ENCODE peak calls at places on chromosomes 5 and 9, in seven cellular contexts. W, O, Z, U, S, G and A are unnamed samples.
A peak's percentile ranks its signal among the peaks of the same experiment; 100 is the strongest.

GRCh38 chr9:86771391-86771790 is 175.9 kb downstream of the GAS1 start:
- DNase-seq in W (no peak), S (no peak), G (no peak), O (no peak), U (no peak), Z (no peak), A (no peak)

GRCh38 chr5:12016149-12016740 is 112.0 kb upstream of the CTNND2 start:
- DNase-seq in S (peak; percentile 82), G (no peak), W (no peak), Z (no peak), O (no peak), U (no peak), A (no peak)

GRCh38 chr9:134253596-134254205 is 72.6 kb upstream of the RXRA start:
- DNase-seq in U (peak; percentile 24), W (no peak), G (no peak), S (no peak), Z (no peak), O (no peak), A (no peak)

GRCh38 chr5:180988011-180988410 is 635 bp upstream of the BTNL3 start:
- DNase-seq in U (no peak), S (no peak), G (no peak), W (no peak), O (no peak), Z (no peak), A (no peak)

GRCh38 chr9:119365291-119366027 is 3.8 kb downstream of the BRINP1 start:
- DNase-seq in W (no peak), G (peak; percentile 36), Z (peak; percentile 32), S (peak; percentile 93), O (no peak), U (peak; percentile 20), A (no peak)

GRCh38 chr9:72173080-72173479 is 23.8 kb downstream of the GDA start:
- DNase-seq in U (no peak), W (no peak), S (no peak), O (no peak), G (no peak), Z (no peak), A (no peak)

GRCh38 chr9:69549310-69550202 is 122.6 kb downstream of the APBA1 start:
- DNase-seq in O (no peak), Z (peak; percentile 49), W (no peak), S (peak; percentile 60), U (peak; percentile 64), G (no peak), A (peak; percentile 40)

GRCh38 chr5:89471556-89471955 is 588.6 kb upstream of the MEF2C start:
- DNase-seq in O (no peak), S (no peak), U (peak; percentile 0), Z (no peak), W (no peak), G (no peak), A (no peak)

GRCh38 chr9:7108956-7109355 is 351.2 kb downstream of the KDM4C start:
- DNase-seq in S (no peak), Z (no peak), O (no peak), U (no peak), G (no peak), W (no peak), A (no peak)

GRCh38 chr5:126339215-126339805 is 83.9 kb upstream of the GRAMD2B start:
- DNase-seq in G (peak; percentile 18), S (peak; percentile 61), U (peak; percentile 84), W (no peak), Z (peak; percentile 65), O (peak; percentile 70), A (peak; percentile 54)

GRCh38 chr5:81359108-81359507 is 34.8 kb downstream of the ACOT12 start:
- DNase-seq in G (no peak), Z (no peak), U (no peak), W (no peak), S (peak; percentile 70), O (no peak), A (no peak)

GRCh38 chr5:122434547-122434946 is 122.5 kb downstream of the SNCAIP start:
- DNase-seq in U (no peak), O (no peak), Z (no peak), S (no peak), W (no peak), G (no peak), A (no peak)

GRCh38 chr5:759111-759741 is 25.3 kb downstream of the ZDHHC11B start:
- DNase-seq in G (peak; percentile 71), W (peak; percentile 67), S (peak; percentile 49), U (peak; percentile 70), O (no peak), Z (peak; percentile 81), A (no peak)

GRCh38 chr5:168291961-168292782 is 727 bp downstream of the WWC1 start:
- DNase-seq in Z (no peak), W (no peak), U (peak; percentile 13), G (peak; percentile 37), O (no peak), S (peak; percentile 86), A (no peak)

GRCh38 chr5:173234129-173234793 is 745 bp downstream of the NKX2-5 start:
- DNase-seq in O (no peak), U (no peak), G (no peak), S (peak; percentile 79), W (no peak), Z (peak; percentile 42), A (peak; percentile 42)

GRCh38 chr9:36091028-36091953 is 45.2 kb upstream of the GLIPR2 start:
- DNase-seq in S (no peak), O (peak; percentile 31), W (no peak), G (no peak), Z (peak; percentile 58), U (peak; percentile 73), A (no peak)

GRCh38 chr5:174523311-174524159 is 200.8 kb upstream of the MSX2 start:
- DNase-seq in U (no peak), W (no peak), Z (peak; percentile 18), G (no peak), O (no peak), S (no peak), A (no peak)

GRCh38 chr5:99169309-99169708 is 240.5 kb upstream of the CHD1 start:
- DNase-seq in Z (peak; percentile 2), G (no peak), O (no peak), U (peak; percentile 0), S (no peak), W (no peak), A (no peak)

GRCh38 chr5:97100486-97100885 is 41.9 kb downstream of the LIX1 start:
- DNase-seq in O (no peak), Z (no peak), S (no peak), W (no peak), G (no peak), U (peak; percentile 35), A (no peak)

GRCh38 chr5:16674750-16675149 is 58.0 kb upstream of the RETREG1 start:
- DNase-seq in G (no peak), O (no peak), W (no peak), U (no peak), Z (no peak), S (no peak), A (no peak)

GRCh38 chr5:16675747-16676255 is 59.0 kb upstream of the RETREG1 start:
- DNase-seq in W (no peak), O (no peak), S (no peak), G (no peak), Z (no peak), U (no peak), A (no peak)

GRCh38 chr5:16679198-16679597 is 62.4 kb upstream of the RETREG1 start:
- DNase-seq in O (no peak), G (no peak), S (no peak), Z (no peak), W (no peak), U (no peak), A (no peak)

GRCh38 chr5:16681761-16682335 is 65.1 kb upstream of the RETREG1 start:
- DNase-seq in O (no peak), G (no peak), Z (no peak), W (no peak), U (no peak), S (no peak), A (no peak)

GRCh38 chr5:16679863-16680262 is 63.1 kb upstream of the RETREG1 start:
- DNase-seq in O (no peak), G (no peak), Z (no peak), U (no peak), W (no peak), S (peak; percentile 81), A (no peak)
- TF ChIP-seq CTCF in O (no peak), G (no peak), Z (no peak), U (no peak), W (no peak), S (peak; percentile 63), A (no peak)

DNA sequence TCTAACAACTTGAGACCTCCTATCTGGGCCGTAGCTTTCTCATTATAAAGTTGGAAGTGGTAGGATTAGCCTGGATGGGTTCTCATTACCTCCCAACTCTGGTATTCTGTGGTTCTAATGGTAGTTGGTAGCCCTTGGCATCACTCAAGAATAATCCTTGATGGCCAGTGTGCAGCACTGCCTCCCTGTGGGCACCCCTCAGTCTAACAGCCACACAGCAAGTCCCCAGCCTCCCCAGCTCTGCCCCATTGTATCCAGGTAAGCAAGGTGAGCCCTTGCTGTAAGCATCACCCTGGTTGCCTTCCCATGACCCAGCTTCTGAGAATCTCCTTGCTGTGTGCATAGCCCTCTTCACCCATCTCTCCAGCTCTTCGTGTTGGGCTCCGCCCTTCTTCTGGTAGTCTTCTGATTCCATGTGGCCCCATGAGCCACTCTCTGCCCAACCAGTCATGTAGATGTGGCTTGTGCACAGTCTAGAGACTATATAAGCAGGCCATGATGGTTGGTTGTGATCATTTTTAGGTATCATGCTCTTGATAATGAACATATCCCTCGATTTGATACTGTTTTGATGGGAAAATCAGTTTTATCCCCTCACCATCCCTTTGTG is 57.6 kb upstream of the GRHPR start:
- DNase-seq in Z (peak; percentile 15), S (peak; percentile 75), W (no peak), U (no peak), O (no peak), G (no peak), A (no peak)
- TF ChIP-seq CTCF in Z (no peak), S (peak; percentile 65), W (no peak), U (no peak), O (no peak), G (no peak), A (peak; percentile 57)

GRCh38 chr5:20555034-20555433 is 567.0 kb upstream of the CDH18 start:
- DNase-seq in S (no peak), G (no peak), Z (peak; percentile 6), W (no peak), U (no peak), O (no peak), A (no peak)
- TF ChIP-seq CTCF in S (peak; percentile 53), G (no peak), Z (no peak), W (no peak), U (peak; percentile 23), O (no peak), A (peak; percentile 22)

DNA sequence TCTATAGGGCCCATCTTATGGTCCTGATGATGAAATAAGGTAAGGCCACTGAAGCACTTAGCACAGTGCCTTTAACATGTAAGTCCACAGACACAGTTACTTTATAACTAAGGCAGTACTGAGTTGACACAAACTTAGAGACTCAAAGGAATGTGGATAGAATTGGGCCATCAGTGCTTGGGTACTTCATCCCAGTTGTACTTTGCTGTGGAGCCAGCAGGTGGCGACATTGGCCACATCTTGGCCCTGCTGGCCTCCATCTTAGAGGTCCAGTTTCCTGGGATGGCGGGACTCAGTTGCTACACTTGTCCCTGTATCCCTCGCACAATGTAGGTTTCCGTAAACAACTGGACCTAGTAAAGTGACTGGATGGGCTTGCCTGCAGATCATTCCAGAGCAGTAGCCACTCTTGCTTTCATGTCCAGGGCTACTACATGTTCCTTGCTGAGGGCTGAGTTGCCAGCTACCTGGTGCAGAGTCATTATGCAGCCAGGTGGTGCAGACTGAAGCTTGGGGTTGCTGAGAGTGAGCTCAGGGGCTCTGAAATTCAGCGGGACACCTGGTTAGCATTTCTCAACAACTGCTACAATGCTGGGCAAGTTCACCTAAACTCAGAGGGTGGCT is 10.6 kb downstream of the MTAP start:
- DNase-seq in Z (peak; percentile 77), G (peak; percentile 40), U (peak; percentile 79), S (peak; percentile 89), W (peak; percentile 73), O (peak; percentile 43), A (peak; percentile 52)
- TF ChIP-seq CTCF in Z (peak; percentile 88), G (peak; percentile 84), U (peak; percentile 90), S (peak; percentile 95), W (peak; percentile 62), O (peak; percentile 59), A (peak; percentile 93)